ENCODE peak calls at places on chromosome 9, in ten cellular contexts. A, P, G, V, X, U, J, M, R and S are unnamed samples.

GRCh38 chr9:14466828-14467227 is 152.9 kb upstream of the NFIB start:
- DNase-seq in A (no peak), P (no peak), G (no peak), V (no peak), X (no peak), U (no peak), J (no peak), M (no peak), R (no peak), S (no peak)

GRCh38 chr9:122931851-122932199 is 513 bp upstream of the ZBTB26 start:
- DNase-seq in A (peak; percentile 60), P (no peak), G (no peak), V (no peak), X (no peak), U (no peak), J (no peak), M (no peak), R (no peak), S (no peak)

GRCh38 chr9:135906291-135907005 is 898 bp downstream of the CAMSAP1 start:
- DNase-seq in A (peak; percentile 62), P (no peak), G (peak; percentile 25), V (peak; percentile 45), X (peak; percentile 38), U (no peak), J (no peak), M (no peak), R (peak; percentile 26), S (peak; percentile 48)

GRCh38 chr9:128705051-128705965 is 3.0 kb downstream of the PKN3 start:
- DNase-seq in A (no peak), P (no peak), G (no peak), V (no peak), X (peak; percentile 1), U (no peak), J (no peak), M (no peak), R (no peak), S (no peak)

GRCh38 chr9:134318481-134318891 is 7.8 kb upstream of the RXRA start:
- DNase-seq in A (no peak), P (no peak), G (no peak), V (no peak), X (no peak), U (no peak), J (no peak), M (no peak), R (no peak), S (no peak)

GRCh38 chr9:91502913-91503649 is 79.4 kb upstream of the NFIL3 start:
- DNase-seq in A (no peak), P (no peak), G (no peak), V (no peak), X (no peak), U (no peak), J (no peak), M (no peak), R (no peak), S (no peak)

GRCh38 chr9:107949058-107949457 is 459.5 kb upstream of the KLF4 start:
- DNase-seq in A (no peak), P (no peak), G (no peak), V (no peak), X (no peak), U (no peak), J (peak; percentile 35), M (no peak), R (no peak), S (no peak)

GRCh38 chr9:91036826-91037510 is 235.3 kb downstream of the SYK start:
- DNase-seq in A (peak; percentile 92), P (peak; percentile 51), G (peak; percentile 61), V (peak; percentile 67), X (peak; percentile 76), U (peak; percentile 41), J (peak; percentile 83), M (peak; percentile 44), R (peak; percentile 79), S (peak; percentile 87)

GRCh38 chr9:20981486-20981885 is 50.0 kb downstream of the HACD4 start:
- DNase-seq in A (no peak), P (no peak), G (no peak), V (peak; percentile 71), X (no peak), U (no peak), J (peak; percentile 64), M (no peak), R (no peak), S (peak; percentile 29)

GRCh38 chr9:137971477-137972138 is 94.0 kb downstream of the CACNA1B start:
- DNase-seq in A (no peak), P (no peak), G (no peak), V (no peak), X (no peak), U (no peak), J (no peak), M (no peak), R (no peak), S (no peak)